ENCODE peak calls at places on chromosomes 16 and 17, in eight cellular contexts. I, M, Q, B, T, K, S and U are unnamed samples.

GRCh38 chr17:78617371-78618061 is 40.3 kb upstream of the DNAH17 start:
- DNase-seq in I (no peak), M (no peak), Q (no peak), B (no peak), T (peak), K (no peak), S (no peak), U (no peak)

GRCh38 chr17:44496815-44497214 is 6.4 kb downstream of the GPATCH8 start:
- DNase-seq in I (no peak), M (no peak), Q (no peak), B (no peak), T (no peak), K (no peak), S (no peak), U (no peak)

GRCh38 chr16:66486773-66487579 is 59.9 kb downstream of the BEAN1 start:
- DNase-seq in I (no peak), M (peak), Q (no peak), B (peak), T (peak), K (peak), S (peak), U (no peak)

GRCh38 chr16:66408181-66409048 is 18.7 kb upstream of the BEAN1 start:
- DNase-seq in I (peak), M (peak), Q (no peak), B (peak), T (no peak), K (peak), S (peak), U (peak)

GRCh38 chr17:42103221-42103954 is 5.1 kb upstream of the ZNF385C start:
- DNase-seq in I (no peak), M (no peak), Q (no peak), B (no peak), T (no peak), K (no peak), S (no peak), U (no peak)

GRCh38 chr17:58591455-58591854 is 77.0 kb upstream of the MTMR4 start:
- DNase-seq in I (no peak), M (no peak), Q (no peak), B (no peak), T (no peak), K (no peak), S (no peak), U (no peak)

GRCh38 chr17:81483085-81483861 is 29.3 kb downstream of the ACTG1 start:
- DNase-seq in I (no peak), M (no peak), Q (no peak), B (no peak), T (no peak), K (no peak), S (no peak), U (no peak)

GRCh38 chr16:17070882-17071592 is 399.7 kb downstream of the XYLT1 start:
- DNase-seq in I (no peak), M (no peak), Q (peak), B (no peak), T (no peak), K (no peak), S (no peak), U (no peak)

GRCh38 chr17:39676198-39676819 is 8.1 kb downstream of the PNMT start:
- DNase-seq in I (no peak), M (no peak), Q (no peak), B (no peak), T (peak), K (no peak), S (no peak), U (no peak)